ENCODE peak calls at places on chromosome 14, in five cellular contexts. J is HT1080, V is lung, F is A172, B is cardiac fibroblast. H is an unnamed sample.

GRCh38 chr14:34592623-34593022 is 37.3 kb downstream of the SNX6 start:
- DNase-seq in J (no peak), V (no peak), F (no peak), B (no peak), H (no peak)

GRCh38 chr14:34237677-34238076 is 224.4 kb downstream of the SPTSSA start:
- DNase-seq in J (no peak), V (no peak), F (no peak), B (no peak), H (no peak)

GRCh38 chr14:36591482-36591881 is 9.1 kb upstream of the NKX2-8 start:
- DNase-seq in J (no peak), V (no peak), F (no peak), B (no peak), H (no peak)

GRCh38 chr14:67167420-67168109 is 21.7 kb upstream of the GARIN2 start:
- DNase-seq in J (peak), V (no peak), F (peak), B (peak), H (no peak)

GRCh38 chr14:29536886-29537511 is 390.6 kb downstream of the PRKD1 start:
- DNase-seq in J (peak), V (no peak), F (no peak), B (peak), H (peak)

GRCh38 chr14:93944348-93945069 is 17.4 kb downstream of the FAM181A start:
- DNase-seq in J (no peak), V (no peak), F (no peak), B (no peak), H (no peak)

GRCh38 chr14:61524211-61524806 is 171.0 kb upstream of the HIF1A start:
- DNase-seq in J (peak), V (peak), F (peak), B (peak), H (no peak)

GRCh38 chr14:65926935-65927700 is 514.6 kb downstream of the FUT8 start:
- DNase-seq in J (no peak), V (no peak), F (no peak), B (no peak), H (no peak)

GRCh38 chr14:29749327-29749726 is 178.3 kb downstream of the PRKD1 start:
- DNase-seq in J (peak), V (no peak), F (peak), B (peak), H (peak)

GRCh38 chr14:22980672-22981089 is 1.7 kb downstream of the AJUBA start:
- DNase-seq in J (peak), V (peak), F (peak), B (peak), H (peak)

H was measured in AG08396.